ENCODE peak calls at places on chromosomes 1 and 21, in ten cellular contexts. C is BE2C; W is pancreas; T is sigmoid colon; Z is epithelial cell of esophagus; Q is CD8-positive, alpha-beta T cell; V is Peyer's patch; I is cardiac fibroblast; J is mammary epithelial cell; A is PC-3. P is an unnamed sample.

GRCh38 chr1:179228783-179229213 is 679 bp downstream of the ABL2 start:
- DNase-seq in C (peak; percentile 79), W (peak; percentile 31), T (peak; percentile 69), Z (peak; percentile 30), Q (no peak), V (peak; percentile 62), I (no peak), J (no peak), A (peak; percentile 6), P (no peak)

GRCh38 chr1:205317311-205317917 is 4.1 kb downstream of the NUAK2 start:
- DNase-seq in C (peak; percentile 85), W (peak; percentile 95), T (no peak), Z (peak; percentile 50), Q (no peak), V (no peak), I (peak; percentile 36), J (peak; percentile 68), A (peak; percentile 85), P (no peak)

GRCh38 chr1:185787238-185787637 is 53.0 kb downstream of the HMCN1 start:
- DNase-seq in C (no peak), W (no peak), T (no peak), Z (no peak), Q (no peak), V (no peak), I (no peak), J (no peak), A (no peak), P (no peak)

GRCh38 chr1:44733365-44733764 is 2.4 kb upstream of the RNU5D-1 start:
- DNase-seq in C (no peak), W (no peak), T (peak; percentile 75), Z (peak; percentile 28), Q (no peak), V (no peak), I (peak; percentile 85), J (peak; percentile 48), A (peak; percentile 47), P (no peak)

GRCh38 chr1:209926045-209926444 is 12.0 kb upstream of the SYT14 start:
- DNase-seq in C (peak; percentile 72), W (no peak), T (no peak), Z (peak; percentile 65), Q (no peak), V (no peak), I (peak; percentile 87), J (peak; percentile 79), A (peak; percentile 84), P (no peak)

GRCh38 chr1:208528577-208529240 is 284.5 kb upstream of the PLXNA2 start:
- DNase-seq in C (no peak), W (no peak), T (peak; percentile 75), Z (no peak), Q (no peak), V (no peak), I (no peak), J (no peak), A (no peak), P (no peak)

GRCh38 chr21:36966846-36967657 is 583 bp upstream of the HLCS start:
- DNase-seq in C (no peak), W (no peak), T (no peak), Z (no peak), Q (no peak), V (peak; percentile 33), I (peak; percentile 37), J (no peak), A (no peak), P (no peak)

GRCh38 chr1:44672254-44672955 is 1.9 kb downstream of the TMEM53 start:
- DNase-seq in C (no peak), W (no peak), T (no peak), Z (peak; percentile 70), Q (no peak), V (peak; percentile 56), I (peak; percentile 58), J (peak; percentile 70), A (peak; percentile 93), P (peak; percentile 19)

GRCh38 chr1:237679687-237680086 is 211.0 kb downstream of the ZP4 start:
- DNase-seq in C (no peak), W (no peak), T (no peak), Z (no peak), Q (no peak), V (no peak), I (no peak), J (no peak), A (no peak), P (no peak)

GRCh38 chr1:237681210-237681609 is 209.5 kb downstream of the ZP4 start:
- DNase-seq in C (no peak), W (no peak), T (no peak), Z (peak; percentile 28), Q (no peak), V (no peak), I (no peak), J (no peak), A (no peak), P (no peak)

GRCh38 chr1:237672748-237673147 is 218.0 kb downstream of the ZP4 start:
- DNase-seq in C (peak; percentile 14), W (no peak), T (no peak), Z (peak; percentile 17), Q (no peak), V (no peak), I (no peak), J (peak; percentile 4), A (peak; percentile 21), P (no peak)

DNA sequence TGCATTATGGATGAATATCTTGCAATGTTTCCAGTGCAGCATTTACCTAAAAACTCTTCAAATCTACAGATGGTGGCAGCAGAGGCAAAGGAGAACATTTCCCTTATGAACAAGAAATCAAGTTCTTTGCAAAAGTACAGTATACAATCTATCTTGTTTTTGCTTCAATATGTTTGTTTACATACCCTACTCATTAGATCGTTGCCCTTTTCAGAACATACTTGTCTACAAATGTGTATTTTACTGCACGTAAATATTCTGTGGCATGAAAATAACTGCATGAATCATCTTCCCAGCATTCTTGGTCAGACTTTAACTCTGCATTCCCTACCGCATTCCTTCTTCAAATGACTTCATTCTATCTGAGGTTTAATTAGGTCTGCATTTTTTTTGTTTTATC is 212.7 kb downstream of the ZP4 start:
- DNase-seq in C (no peak), W (no peak), T (no peak), Z (peak; percentile 48), Q (no peak), V (no peak), I (peak; percentile 27), J (peak; percentile 31), A (peak; percentile 34), P (no peak)
- TF ChIP-seq CTCF in C (peak; percentile 63), W (no peak), T (peak; percentile 19), Z (no peak), Q (no peak), V (peak; percentile 67), I (no peak), J (no peak), A (peak; percentile 36), P (no peak)

GRCh38 chr21:15687208-15687607 is 42.6 kb upstream of the USP25 start:
- DNase-seq in C (no peak), W (no peak), T (no peak), Z (peak; percentile 14), Q (no peak), V (no peak), I (peak; percentile 61), J (peak; percentile 46), A (peak; percentile 32), P (no peak)

GRCh38 chr21:15679630-15680029 is 50.2 kb upstream of the USP25 start:
- DNase-seq in C (no peak), W (no peak), T (no peak), Z (no peak), Q (no peak), V (no peak), I (no peak), J (no peak), A (no peak), P (no peak)

GRCh38 chr21:15682182-15682895 is 47.4 kb upstream of the USP25 start:
- DNase-seq in C (no peak), W (no peak), T (no peak), Z (peak; percentile 73), Q (no peak), V (no peak), I (peak; percentile 93), J (peak; percentile 49), A (peak; percentile 80), P (no peak)

GRCh38 chr21:15686506-15686905 is 43.3 kb upstream of the USP25 start:
- DNase-seq in C (no peak), W (no peak), T (no peak), Z (no peak), Q (no peak), V (no peak), I (no peak), J (no peak), A (no peak), P (no peak)

GRCh38 chr21:15682977-15683376 is 46.8 kb upstream of the USP25 start:
- DNase-seq in C (no peak), W (no peak), T (no peak), Z (peak; percentile 81), Q (no peak), V (no peak), I (peak; percentile 85), J (peak; percentile 43), A (peak; percentile 66), P (no peak)
- H3K4me3 ChIP-seq in C (no peak overlapping the region), W (no peak overlapping the region), T (no peak overlapping the region), Z (no peak overlapping the region), Q (no peak overlapping the region), V (no peak overlapping the region), I (no peak overlapping the region), J (no peak overlapping the region), A (peak overlapping the region; percentile 8), P (no peak overlapping the region)

GRCh38 chr1:51572365-51572764 is 44.5 kb upstream of the OSBPL9 start:
- DNase-seq in C (no peak), W (no peak), T (no peak), Z (no peak), Q (no peak), V (no peak), I (no peak), J (no peak), A (no peak), P (no peak)
- TF ChIP-seq CTCF in C (no peak), W (no peak), T (no peak), Z (no peak), Q (no peak), V (no peak), I (no peak), J (no peak), A (no peak), P (no peak)

GRCh38 chr1:87224209-87224608 is 104.5 kb upstream of the LMO4 start:
- DNase-seq in C (no peak), W (no peak), T (no peak), Z (peak; percentile 98), Q (no peak), V (no peak), I (peak; percentile 99), J (peak; percentile 98), A (peak; percentile 96), P (no peak)

GRCh38 chr1:87215592-87215991 is 113.1 kb upstream of the LMO4 start:
- DNase-seq in C (no peak), W (no peak), T (no peak), Z (no peak), Q (no peak), V (no peak), I (no peak), J (no peak), A (no peak), P (no peak)

GRCh38 chr1:87219626-87220025 is 109.1 kb upstream of the LMO4 start:
- DNase-seq in C (no peak), W (no peak), T (no peak), Z (peak; percentile 75), Q (no peak), V (no peak), I (peak; percentile 51), J (peak; percentile 64), A (no peak), P (no peak)

GRCh38 chr1:87221008-87221407 is 107.7 kb upstream of the LMO4 start:
- DNase-seq in C (no peak), W (no peak), T (no peak), Z (peak; percentile 79), Q (no peak), V (no peak), I (no peak), J (peak; percentile 85), A (peak; percentile 69), P (no peak)

GRCh38 chr1:87219141-87219540 is 109.5 kb upstream of the LMO4 start:
- DNase-seq in C (no peak), W (no peak), T (no peak), Z (peak; percentile 47), Q (no peak), V (no peak), I (no peak), J (no peak), A (no peak), P (no peak)
- H3K4me3 ChIP-seq in C (no peak overlapping the region), W (no peak overlapping the region), T (no peak overlapping the region), Z (no peak overlapping the region), Q (no peak overlapping the region), V (no peak overlapping the region), I (no peak overlapping the region), J (no peak overlapping the region), A (no peak overlapping the region), P (no peak overlapping the region)